ENCODE peak calls at places on chromosomes 12 and 14, in six cellular contexts. One of them, this sample, is unnamed.

GRCh38 chr14:100384819-100385813 is 62.0 kb downstream of the SLC25A47 start:
- DNase-seq in ELR: peak
- DNase-seq in germinal center: no peak
- DNase-seq in EH: peak
- DNase-seq in HCEC 1CT: peak
- DNase-seq in T-helper 1 cell: no peak
- DNase-seq in this sample: peak

GRCh38 chr14:24662753-24663152 is 28.8 kb upstream of the GZMB start:
- DNase-seq in EH: no peak
- DNase-seq in germinal center: no peak
- DNase-seq in T-helper 1 cell: no peak
- DNase-seq in HCEC 1CT: no peak
- DNase-seq in ELR: no peak
- DNase-seq in this sample: no peak

GRCh38 chr12:32535260-32535999 is 136.1 kb downstream of the FGD4 start:
- DNase-seq in HCEC 1CT: peak
- DNase-seq in germinal center: no peak
- DNase-seq in EH: peak
- DNase-seq in ELR: peak
- DNase-seq in T-helper 1 cell: no peak
- DNase-seq in this sample: peak

GRCh38 chr12:133037207-133038005 is at the start of gene ZNF84:
- DNase-seq in germinal center: peak
- DNase-seq in EH: peak
- DNase-seq in T-helper 1 cell: peak
- DNase-seq in HCEC 1CT: peak
- DNase-seq in ELR: peak
- DNase-seq in this sample: peak

GRCh38 chr12:88411689-88412088 is 168.6 kb downstream of the KITLG start:
- DNase-seq in HCEC 1CT: peak
- DNase-seq in EH: no peak
- DNase-seq in germinal center: no peak
- DNase-seq in ELR: no peak
- DNase-seq in T-helper 1 cell: no peak
- DNase-seq in this sample: no peak

GRCh38 chr12:41485203-41485602 is 297.1 kb downstream of the PDZRN4 start:
- DNase-seq in ELR: peak
- DNase-seq in germinal center: no peak
- DNase-seq in EH: peak
- DNase-seq in T-helper 1 cell: no peak
- DNase-seq in HCEC 1CT: no peak
- DNase-seq in this sample: no peak

GRCh38 chr12:4270016-4270669 is 3.4 kb upstream of the CCND2 start:
- DNase-seq in germinal center: no peak
- DNase-seq in ELR: no peak
- DNase-seq in T-helper 1 cell: no peak
- DNase-seq in HCEC 1CT: no peak
- DNase-seq in EH: no peak
- DNase-seq in this sample: no peak

GRCh38 chr14:105092912-105093425 is 27.7 kb upstream of the GPR132 start:
- DNase-seq in HCEC 1CT: peak
- DNase-seq in ELR: peak
- DNase-seq in germinal center: peak
- DNase-seq in T-helper 1 cell: peak
- DNase-seq in EH: peak
- DNase-seq in this sample: no peak

GRCh38 chr14:29242755-29243340 is 476.3 kb downstream of the FOXG1 start:
- DNase-seq in T-helper 1 cell: no peak
- DNase-seq in HCEC 1CT: peak
- DNase-seq in germinal center: no peak
- DNase-seq in EH: peak
- DNase-seq in ELR: peak
- DNase-seq in this sample: peak

GRCh38 chr14:101456246-101457159 is 104.8 kb upstream of the DIO3 start:
- DNase-seq in EH: no peak
- DNase-seq in germinal center: no peak
- DNase-seq in ELR: no peak
- DNase-seq in T-helper 1 cell: no peak
- DNase-seq in HCEC 1CT: no peak
- DNase-seq in this sample: no peak

GRCh38 chr14:102775855-102776760 is 1.1 kb upstream of the TRAF3 start:
- DNase-seq in EH: peak
- DNase-seq in ELR: peak
- DNase-seq in T-helper 1 cell: no peak
- DNase-seq in HCEC 1CT: peak
- DNase-seq in germinal center: no peak
- DNase-seq in this sample: peak

This sample was measured in fibroblast of mammary gland.